ENCODE peak calls at places on chromosomes 6 and 20, in four cellular contexts. One of them, this sample, is unnamed.
A peak's percentile ranks its signal among the peaks of the same experiment; 100 is the strongest.

GRCh38 chr6:33677153-33677660 is 34.3 kb downstream of the UQCC2 start:
- DNase-seq in HCT116: no peak
- DNase-seq in fibroblast of lung: no peak
- DNase-seq in osteoblast: peak; percentile 94
- DNase-seq in this sample: no peak

GRCh38 chr6:46653439-46653942 is 716 bp downstream of the SLC25A27 start:
- DNase-seq in fibroblast of lung: no peak
- DNase-seq in osteoblast: no peak
- DNase-seq in HCT116: no peak
- DNase-seq in this sample: peak; percentile 77

GRCh38 chr6:56842602-56843475 is 112.1 kb upstream of the BEND6 start:
- DNase-seq in osteoblast: peak; percentile 84
- DNase-seq in HCT116: no peak
- DNase-seq in fibroblast of lung: peak; percentile 68
- DNase-seq in this sample: no peak

GRCh38 chr20:57167971-57168693 is 98.3 kb downstream of the BMP7 start:
- DNase-seq in fibroblast of lung: no peak
- DNase-seq in HCT116: peak; percentile 29
- DNase-seq in osteoblast: no peak
- DNase-seq in this sample: no peak

GRCh38 chr6:107488875-107489635 is 862 bp upstream of the SOBP start:
- DNase-seq in osteoblast: peak; percentile 93
- DNase-seq in fibroblast of lung: no peak
- DNase-seq in HCT116: no peak
- DNase-seq in this sample: peak; percentile 67

GRCh38 chr6:42113929-42114636 is 28.3 kb downstream of the C6orf132 start:
- DNase-seq in HCT116: peak; percentile 75
- DNase-seq in osteoblast: peak; percentile 80
- DNase-seq in fibroblast of lung: peak; percentile 77
- DNase-seq in this sample: peak; percentile 30

GRCh38 chr6:157036245-157036681 is 259.1 kb downstream of the ARID1B start:
- DNase-seq in fibroblast of lung: peak; percentile 52
- DNase-seq in osteoblast: peak; percentile 21
- DNase-seq in HCT116: no peak
- DNase-seq in this sample: no peak

GRCh38 chr6:149899486-149899885 is 1.6 kb upstream of the RAET1E start:
- DNase-seq in osteoblast: no peak
- DNase-seq in HCT116: no peak
- DNase-seq in fibroblast of lung: no peak
- DNase-seq in this sample: peak; percentile 22

GRCh38 chr6:106192824-106193223 is 106.7 kb downstream of the PRDM1 start:
- DNase-seq in fibroblast of lung: peak; percentile 91
- DNase-seq in osteoblast: no peak
- DNase-seq in HCT116: peak; percentile 70
- DNase-seq in this sample: no peak

DNA sequence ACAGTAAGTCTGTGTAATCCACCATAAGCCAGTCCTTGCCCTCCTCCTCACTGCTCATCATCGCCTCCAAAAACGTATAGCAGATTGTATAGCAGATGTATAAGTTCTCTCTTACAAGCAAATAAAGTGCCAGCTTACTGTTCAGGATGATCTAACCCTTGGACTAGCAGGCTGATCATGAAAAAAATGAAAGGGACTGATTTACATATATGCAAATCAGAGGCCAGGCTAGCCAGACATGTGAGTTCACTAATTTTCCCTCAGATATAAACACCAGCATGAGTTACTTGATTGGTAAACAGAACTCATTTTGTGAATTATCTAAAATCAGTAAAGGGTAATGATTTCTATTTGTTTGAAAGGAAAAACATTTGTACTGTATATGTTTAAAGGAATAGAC is 171.5 kb downstream of the LY86 start:
- DNase-seq in osteoblast: no peak
- DNase-seq in HCT116: no peak
- DNase-seq in fibroblast of lung: no peak
- DNase-seq in this sample: peak; percentile 42
- H2AFZ ChIP-seq in osteoblast: no peak overlapping the region
- H2AFZ ChIP-seq in HCT116: no peak overlapping the region
- H2AFZ ChIP-seq in fibroblast of lung: no peak overlapping the region
- H2AFZ ChIP-seq in this sample: no peak overlapping the region

GRCh38 chr6:12709556-12709955 is 7.0 kb upstream of the PHACTR1 start:
- DNase-seq in osteoblast: no peak
- DNase-seq in fibroblast of lung: peak; percentile 30
- DNase-seq in HCT116: no peak
- DNase-seq in this sample: no peak
- H3K4me2 ChIP-seq in osteoblast: no peak overlapping the region
- H3K4me2 ChIP-seq in fibroblast of lung: no peak overlapping the region
- H3K4me2 ChIP-seq in HCT116: no peak overlapping the region
- H3K4me2 ChIP-seq in this sample: no peak overlapping the region

DNA sequence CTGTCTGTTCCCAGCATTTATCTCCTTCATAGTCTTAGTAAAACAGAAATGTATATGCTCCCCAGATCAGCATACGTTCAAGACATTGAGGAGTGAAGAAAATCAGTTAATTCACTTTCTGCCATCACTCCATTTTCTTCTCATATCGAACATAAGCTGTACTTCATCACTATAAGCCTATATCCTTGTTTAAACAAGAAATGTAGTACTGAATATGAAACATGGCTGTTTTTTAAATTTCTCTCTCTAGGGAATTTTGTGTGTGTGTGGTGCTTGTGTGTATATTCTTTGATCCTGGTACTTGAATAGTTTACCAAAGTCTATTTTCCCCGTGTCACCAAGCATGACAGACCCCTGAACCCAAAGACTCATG is 107.1 kb downstream of the HFE start:
- DNase-seq in HCT116: no peak
- DNase-seq in fibroblast of lung: no peak
- DNase-seq in osteoblast: no peak
- DNase-seq in this sample: no peak
- H3K4me3 ChIP-seq in HCT116: no peak overlapping the region
- H3K4me3 ChIP-seq in fibroblast of lung: no peak overlapping the region
- H3K4me3 ChIP-seq in osteoblast: no peak overlapping the region
- H3K4me3 ChIP-seq in this sample: peak overlapping the region; percentile 80

GRCh38 chr20:63859166-63859699 is 2.1 kb upstream of the ABHD16B start:
- DNase-seq in fibroblast of lung: no peak
- DNase-seq in HCT116: no peak
- DNase-seq in osteoblast: peak; percentile 76
- DNase-seq in this sample: no peak

GRCh38 chr20:63860325-63861051 is 810 bp upstream of the ABHD16B start:
- DNase-seq in osteoblast: peak; percentile 85
- DNase-seq in fibroblast of lung: no peak
- DNase-seq in HCT116: no peak
- DNase-seq in this sample: no peak

GRCh38 chr20:63856111-63856511 is 5.2 kb upstream of the ABHD16B start:
- DNase-seq in fibroblast of lung: no peak
- DNase-seq in osteoblast: no peak
- DNase-seq in HCT116: no peak
- DNase-seq in this sample: no peak

GRCh38 chr20:63857751-63858392 is 3.4 kb upstream of the ABHD16B start:
- DNase-seq in fibroblast of lung: no peak
- DNase-seq in osteoblast: peak; percentile 87
- DNase-seq in HCT116: no peak
- DNase-seq in this sample: peak; percentile 46

GRCh38 chr20:63858393-63859165 is 2.7 kb upstream of the ABHD16B start:
- DNase-seq in fibroblast of lung: peak; percentile 45
- DNase-seq in HCT116: no peak
- DNase-seq in osteoblast: peak; percentile 94
- DNase-seq in this sample: peak; percentile 47
- H2AFZ ChIP-seq in fibroblast of lung: no peak overlapping the region
- H2AFZ ChIP-seq in HCT116: no peak overlapping the region
- H2AFZ ChIP-seq in osteoblast: no peak overlapping the region
- H2AFZ ChIP-seq in this sample: no peak overlapping the region

GRCh38 chr6:35716798-35717197 is 20.0 kb upstream of the ARMC12 start:
- DNase-seq in HCT116: no peak
- DNase-seq in fibroblast of lung: no peak
- DNase-seq in osteoblast: no peak
- DNase-seq in this sample: no peak

GRCh38 chr6:35710241-35710847 is 21.6 kb upstream of the FKBP5 start:
- DNase-seq in HCT116: no peak
- DNase-seq in osteoblast: peak; percentile 63
- DNase-seq in fibroblast of lung: no peak
- DNase-seq in this sample: no peak

GRCh38 chr6:35713426-35713825 is 23.4 kb upstream of the ARMC12 start:
- DNase-seq in fibroblast of lung: no peak
- DNase-seq in HCT116: no peak
- DNase-seq in osteoblast: no peak
- DNase-seq in this sample: no peak

GRCh38 chr6:35711731-35712130 is 23.0 kb upstream of the FKBP5 start:
- DNase-seq in osteoblast: no peak
- DNase-seq in fibroblast of lung: no peak
- DNase-seq in HCT116: no peak
- DNase-seq in this sample: no peak

DNA sequence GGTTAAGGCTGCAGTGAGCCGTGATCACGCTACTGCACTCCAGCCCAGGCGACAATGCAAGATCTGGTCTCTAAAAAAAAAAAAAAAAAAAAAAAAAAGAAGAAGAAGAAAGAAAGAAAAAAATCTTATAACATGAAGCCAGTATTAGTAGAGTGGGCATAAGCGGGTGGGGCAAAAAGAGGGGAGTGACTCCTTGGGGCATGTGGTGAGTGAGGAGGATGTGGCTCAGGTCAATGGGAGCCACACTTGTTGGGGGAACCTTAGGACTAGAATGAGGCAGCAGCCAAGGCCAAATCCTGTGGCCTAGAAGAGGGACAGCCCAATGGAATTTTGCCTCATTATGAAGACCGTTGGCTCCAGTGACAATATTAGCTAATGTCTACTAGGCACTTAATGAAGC is 23.8 kb upstream of the ARMC12 start:
- DNase-seq in osteoblast: no peak
- DNase-seq in HCT116: no peak
- DNase-seq in fibroblast of lung: no peak
- DNase-seq in this sample: no peak
- H3K4me2 ChIP-seq in osteoblast: no peak overlapping the region
- H3K4me2 ChIP-seq in HCT116: no peak overlapping the region
- H3K4me2 ChIP-seq in fibroblast of lung: no peak overlapping the region
- H3K4me2 ChIP-seq in this sample: no peak overlapping the region